ENCODE peak calls at places on chromosomes 12 and 14, in seven cellular contexts. E, J, G, K, M, H and C are unnamed samples.

GRCh38 chr12:54054442-54055332 is 1.1 kb downstream of the HOXC4 start:
- DNase-seq in E (no peak), J (no peak), G (no peak), K (no peak), M (no peak), H (no peak), C (no peak)

GRCh38 chr14:89444536-89445125 is 27.6 kb upstream of the FOXN3 start:
- DNase-seq in E (no peak), J (no peak), G (no peak), K (no peak), M (peak), H (peak), C (no peak)

GRCh38 chr12:31874961-31875608 is 84.1 kb upstream of the RESF1 start:
- DNase-seq in E (no peak), J (peak), G (no peak), K (no peak), M (peak), H (peak), C (peak)

GRCh38 chr14:31419179-31420012 is 954 bp downstream of the HEATR5A start:
- DNase-seq in E (no peak), J (no peak), G (peak), K (no peak), M (peak), H (no peak), C (peak)

GRCh38 chr12:126747530-126748149 is 1519.3 kb upstream of the TMEM132C start:
- DNase-seq in E (peak), J (no peak), G (peak), K (no peak), M (peak), H (no peak), C (peak)

GRCh38 chr14:69281450-69282169 is 21.7 kb downstream of the GALNT16 start:
- DNase-seq in E (no peak), J (no peak), G (no peak), K (peak), M (no peak), H (no peak), C (no peak)

GRCh38 chr14:65259000-65259399 is 153.5 kb upstream of the FUT8 start:
- DNase-seq in E (no peak), J (no peak), G (no peak), K (no peak), M (no peak), H (no peak), C (no peak)

GRCh38 chr12:89212339-89212771 is 139.9 kb downstream of the DUSP6 start:
- DNase-seq in E (no peak), J (no peak), G (no peak), K (no peak), M (peak), H (no peak), C (no peak)

GRCh38 chr12:129901256-129901655 is 2.6 kb downstream of the TMEM132D start:
- DNase-seq in E (peak), J (no peak), G (no peak), K (no peak), M (peak), H (no peak), C (no peak)

GRCh38 chr12:56633465-56634241 is 3.5 kb upstream of the BAZ2A start:
- DNase-seq in E (no peak), J (no peak), G (no peak), K (no peak), M (no peak), H (no peak), C (no peak)

GRCh38 chr14:30527196-30527595 is 31.8 kb upstream of the G2E3 start:
- DNase-seq in E (no peak), J (no peak), G (no peak), K (no peak), M (no peak), H (no peak), C (no peak)

GRCh38 chr12:2886768-2887450 is 3.8 kb upstream of the TULP3 start:
- DNase-seq in E (no peak), J (no peak), G (no peak), K (no peak), M (no peak), H (no peak), C (no peak)

GRCh38 chr12:95966287-95966870 is 23.2 kb downstream of the AMDHD1 start:
- DNase-seq in E (no peak), J (no peak), G (no peak), K (no peak), M (no peak), H (no peak), C (no peak)

GRCh38 chr12:68119724-68120211 is 39.8 kb downstream of the IFNG start:
- DNase-seq in E (peak), J (no peak), G (no peak), K (peak), M (peak), H (no peak), C (peak)

GRCh38 chr14:35821546-35822411 is 4.4 kb upstream of the BRMS1L start:
- DNase-seq in E (no peak), J (peak), G (peak), K (peak), M (peak), H (no peak), C (no peak)

GRCh38 chr14:97074860-97075259 is 277.7 kb downstream of the VRK1 start:
- DNase-seq in E (no peak), J (no peak), G (no peak), K (no peak), M (no peak), H (no peak), C (peak)

GRCh38 chr14:43172899-43173548 is 1334.1 kb downstream of the FSCB start:
- DNase-seq in E (no peak), J (no peak), G (no peak), K (no peak), M (no peak), H (no peak), C (no peak)

GRCh38 chr12:112782250-112782649 is 9.3 kb upstream of the RPH3A start:
- DNase-seq in E (no peak), J (no peak), G (no peak), K (no peak), M (no peak), H (no peak), C (no peak)

GRCh38 chr14:64801800-64802199 is 77.9 kb downstream of the SPTB start:
- DNase-seq in E (no peak), J (peak), G (peak), K (peak), M (peak), H (no peak), C (no peak)

GRCh38 chr12:126481688-126482087 is 1416.5 kb downstream of the AACS start:
- DNase-seq in E (no peak), J (no peak), G (no peak), K (peak), M (no peak), H (no peak), C (no peak)

GRCh38 chr12:122023339-122024131 is 1.9 kb downstream of the BCL7A start:
- DNase-seq in E (peak), J (peak), G (peak), K (peak), M (peak), H (peak), C (no peak)

GRCh38 chr12:32146074-32146873 is 39.6 kb downstream of the BICD1 start:
- DNase-seq in E (no peak), J (no peak), G (no peak), K (no peak), M (no peak), H (no peak), C (no peak)

GRCh38 chr12:92290016-92290685 is 144.5 kb upstream of the BTG1 start:
- DNase-seq in E (peak), J (no peak), G (no peak), K (no peak), M (peak), H (no peak), C (peak)

GRCh38 chr14:37566811-37567371 is 28.2 kb downstream of the FOXA1 start:
- DNase-seq in E (no peak), J (no peak), G (no peak), K (no peak), M (no peak), H (no peak), C (peak)

GRCh38 chr14:66043921-66044320 is 442.2 kb upstream of the CCDC196 start:
- DNase-seq in E (no peak), J (no peak), G (no peak), K (no peak), M (peak), H (no peak), C (no peak)

GRCh38 chr12:96094201-96094600 is 58.8 kb upstream of the LTA4H start:
- DNase-seq in E (peak), J (peak), G (no peak), K (peak), M (no peak), H (no peak), C (peak)

GRCh38 chr12:27158322-27158721 is 75.9 kb upstream of the C12orf71 start:
- DNase-seq in E (no peak), J (no peak), G (no peak), K (no peak), M (no peak), H (no peak), C (no peak)

GRCh38 chr12:28941248-28941647 is 207.8 kb upstream of the FAR2 start:
- DNase-seq in E (peak), J (no peak), G (no peak), K (no peak), M (peak), H (no peak), C (no peak)

GRCh38 chr12:71641390-71641789 is 22.3 kb downstream of the ZFC3H1 start:
- DNase-seq in E (no peak), J (no peak), G (no peak), K (no peak), M (peak), H (no peak), C (no peak)

GRCh38 chr14:39339003-39339402 is 93.2 kb downstream of the FBXO33 start:
- DNase-seq in E (no peak), J (no peak), G (no peak), K (peak), M (peak), H (no peak), C (peak)

GRCh38 chr12:3218846-3219632 is 141.9 kb downstream of the TSPAN9 start:
- DNase-seq in E (no peak), J (no peak), G (no peak), K (peak), M (no peak), H (no peak), C (no peak)

GRCh38 chr12:12922191-12922616 is 29.8 kb downstream of the GPRC5D start:
- DNase-seq in E (no peak), J (no peak), G (peak), K (no peak), M (peak), H (no peak), C (peak)